ENCODE peak calls at places on chromosomes 12 and 14, in nine cellular contexts. D is HTR-8/SVneo; X is tibial artery; U is cardiac septum; F is naive thymus-derived CD8-positive, alpha-beta T cell; M is NCI-H345; Y is thoracic aorta; J is iris pigment epithelial cell; C is activated CD8-positive, alpha-beta memory T cell treated with anti-CD3 and anti-CD28 coated beads for 1 hour. G is an unnamed sample.

GRCh38 chr12:91432755-91433154 is 250.1 kb upstream of the DCN start:
- DNase-seq in D (no peak), X (no peak), U (no peak), F (no peak), M (no peak), Y (no peak), J (no peak), C (no peak), G (no peak)

GRCh38 chr14:54981698-54982097 is 45.2 kb downstream of the WDHD1 start:
- DNase-seq in D (no peak), X (no peak), U (no peak), F (no peak), M (no peak), Y (no peak), J (peak), C (no peak), G (no peak)

GRCh38 chr14:95885278-95885677 is 8.6 kb downstream of the TUNAR start:
- DNase-seq in D (no peak), X (no peak), U (no peak), F (no peak), M (no peak), Y (no peak), J (no peak), C (no peak), G (no peak)

GRCh38 chr12:106179086-106179485 is 40.3 kb upstream of the NUAK1 start:
- DNase-seq in D (no peak), X (no peak), U (no peak), F (no peak), M (peak), Y (no peak), J (peak), C (no peak), G (no peak)

GRCh38 chr12:66074561-66074960 is 56.0 kb downstream of the LLPH start:
- DNase-seq in D (no peak), X (no peak), U (no peak), F (no peak), M (no peak), Y (no peak), J (peak), C (no peak), G (no peak)

GRCh38 chr12:87469295-87469694 is 559.9 kb downstream of the C12orf50 start:
- DNase-seq in D (no peak), X (no peak), U (no peak), F (no peak), M (no peak), Y (no peak), J (peak), C (no peak), G (no peak)

GRCh38 chr14:64410084-64410774 is 22.1 kb downstream of the MTHFD1 start:
- DNase-seq in D (peak), X (no peak), U (no peak), F (no peak), M (no peak), Y (no peak), J (peak), C (no peak), G (no peak)

GRCh38 chr14:50871914-50872732 is at the start of gene ABHD12B:
- DNase-seq in D (no peak), X (no peak), U (no peak), F (no peak), M (no peak), Y (no peak), J (peak), C (no peak), G (no peak)

GRCh38 chr12:62963642-62964041 is 28.7 kb upstream of the PPM1H start:
- DNase-seq in D (no peak), X (no peak), U (no peak), F (no peak), M (no peak), Y (no peak), J (no peak), C (no peak), G (no peak)

GRCh38 chr14:91413547-91414474 is 3.8 kb downstream of the CCDC88C start:
- DNase-seq in D (no peak), X (no peak), U (no peak), F (peak), M (peak), Y (no peak), J (no peak), C (no peak), G (no peak)

GRCh38 chr12:10069099-10069498 is 29.7 kb downstream of the CLEC1A start:
- DNase-seq in D (no peak), X (no peak), U (no peak), F (no peak), M (no peak), Y (no peak), J (peak), C (no peak), G (no peak)

GRCh38 chr12:100733817-100734593 is 60.6 kb upstream of the ANO4 start:
- DNase-seq in D (no peak), X (no peak), U (no peak), F (no peak), M (peak), Y (no peak), J (peak), C (no peak), G (no peak)

GRCh38 chr12:75020068-75020557 is 189.5 kb downstream of the KCNC2 start:
- DNase-seq in D (no peak), X (no peak), U (no peak), F (no peak), M (no peak), Y (no peak), J (peak), C (no peak), G (no peak)

GRCh38 chr12:57899010-57899662 is 42.2 kb upstream of the ATP23 start:
- DNase-seq in D (no peak), X (peak), U (peak), F (peak), M (no peak), Y (no peak), J (peak), C (peak), G (peak)

GRCh38 chr12:42118136-42118879 is 26.4 kb downstream of the GXYLT1 start:
- DNase-seq in D (no peak), X (no peak), U (no peak), F (no peak), M (no peak), Y (no peak), J (peak), C (no peak), G (no peak)

GRCh38 chr12:112997506-112997905 is 19.2 kb downstream of the OAS2 start:
- DNase-seq in D (no peak), X (no peak), U (no peak), F (no peak), M (no peak), Y (no peak), J (no peak), C (no peak), G (no peak)

GRCh38 chr14:95467232-95467631 is 49.2 kb downstream of the SYNE3 start:
- DNase-seq in D (no peak), X (no peak), U (no peak), F (no peak), M (peak), Y (no peak), J (no peak), C (no peak), G (no peak)

GRCh38 chr12:1633459-1633858 is 4.4 kb downstream of the WNT5B start:
- DNase-seq in D (no peak), X (no peak), U (no peak), F (no peak), M (no peak), Y (no peak), J (no peak), C (no peak), G (no peak)

GRCh38 chr12:56805282-56805855 is 42.2 kb downstream of the HSD17B6 start:
- DNase-seq in D (no peak), X (no peak), U (no peak), F (no peak), M (no peak), Y (no peak), J (no peak), C (no peak), G (no peak)

GRCh38 chr12:106303202-106303820 is 778 bp downstream of the TCP11L2 start:
- DNase-seq in D (peak), X (peak), U (peak), F (peak), M (peak), Y (peak), J (peak), C (peak), G (peak)

GRCh38 chr12:116466536-116466935 is 92.6 kb upstream of the MAP1LC3B2 start:
- DNase-seq in D (peak), X (no peak), U (no peak), F (no peak), M (no peak), Y (no peak), J (peak), C (no peak), G (no peak)

GRCh38 chr12:45122776-45123380 is 72.0 kb upstream of the DBX2 start:
- DNase-seq in D (peak), X (no peak), U (no peak), F (no peak), M (no peak), Y (no peak), J (peak), C (no peak), G (no peak)

GRCh38 chr14:63470877-63471565 is 72.2 kb downstream of the PPP2R5E start:
- DNase-seq in D (peak), X (no peak), U (no peak), F (no peak), M (no peak), Y (no peak), J (peak), C (no peak), G (no peak)

GRCh38 chr14:33851931-33852330 is 98.9 kb downstream of the EGLN3 start:
- DNase-seq in D (no peak), X (no peak), U (no peak), F (no peak), M (no peak), Y (no peak), J (no peak), C (no peak), G (no peak)

GRCh38 chr12:3333991-3334391 is 157.0 kb upstream of the PRMT8 start:
- DNase-seq in D (no peak), X (no peak), U (no peak), F (no peak), M (no peak), Y (no peak), J (no peak), C (no peak), G (no peak)

GRCh38 chr14:99212199-99212598 is 59.8 kb downstream of the BCL11B start:
- DNase-seq in D (no peak), X (no peak), U (no peak), F (no peak), M (no peak), Y (no peak), J (no peak), C (no peak), G (no peak)

GRCh38 chr12:52513736-52514135 is 6.5 kb downstream of the KRT5 start:
- DNase-seq in D (no peak), X (no peak), U (peak), F (no peak), M (no peak), Y (no peak), J (no peak), C (no peak), G (no peak)

GRCh38 chr12:20392339-20392738 is 24.0 kb downstream of the PDE3A start:
- DNase-seq in D (no peak), X (no peak), U (no peak), F (no peak), M (no peak), Y (no peak), J (no peak), C (no peak), G (no peak)

GRCh38 chr14:86838363-86838762 is 1154.6 kb downstream of the GALC start:
- DNase-seq in D (no peak), X (no peak), U (no peak), F (no peak), M (no peak), Y (no peak), J (peak), C (no peak), G (no peak)

GRCh38 chr14:55780156-55780946 is 200.3 kb downstream of the KTN1 start:
- DNase-seq in D (no peak), X (peak), U (no peak), F (no peak), M (no peak), Y (peak), J (peak), C (no peak), G (no peak)

GRCh38 chr14:58805057-58805456 is 167.3 kb downstream of the DACT1 start:
- DNase-seq in D (no peak), X (no peak), U (no peak), F (no peak), M (peak), Y (no peak), J (peak), C (no peak), G (no peak)

GRCh38 chr14:39365354-39365753 is 66.9 kb downstream of the FBXO33 start:
- DNase-seq in D (no peak), X (no peak), U (no peak), F (no peak), M (no peak), Y (no peak), J (no peak), C (no peak), G (no peak)